ENCODE peak calls at places on chromosome 15, in ten cellular contexts. Q is MV-4-11; W is endothelial cell; H is NT2/D1; V is uterus; P is NCI-H1694; O is stimulated activated CD4-positive, alpha-beta T cell treated with anti-CD3 and anti-CD28 coated beads, Interleukin-2, amount 100 ng/mL, for 24 hours; N is NAMALWA; T is cortex of kidney; D is head of caudate nucleus. S is an unnamed sample.

GRCh38 chr15:73346735-73347312 is 21.9 kb downstream of the HCN4 start:
- DNase-seq in N (peak), T (no peak), W (peak), D (no peak), O (peak), Q (no peak), V (peak), H (no peak), P (no peak), S (peak)

GRCh38 chr15:66931768-66932633 is 133.4 kb upstream of the SMAD3 start:
- DNase-seq in D (no peak), H (peak), W (no peak), O (no peak), Q (no peak), P (no peak), V (no peak), N (no peak), T (no peak), S (peak)

GRCh38 chr15:96337354-96337990 is 7.0 kb downstream of the NR2F2 start:
- DNase-seq in T (no peak), W (no peak), P (no peak), D (no peak), O (no peak), H (no peak), V (no peak), Q (no peak), N (no peak), S (no peak)

GRCh38 chr15:89441295-89441762 is 55.1 kb downstream of the RHCG start:
- DNase-seq in O (no peak), T (no peak), H (no peak), W (no peak), P (no peak), V (no peak), D (no peak), N (peak), Q (peak), S (peak)

GRCh38 chr15:101439920-101440319 is 49.6 kb downstream of the PCSK6 start:
- DNase-seq in T (no peak), P (no peak), W (no peak), N (no peak), D (no peak), Q (no peak), V (no peak), H (no peak), O (no peak), S (no peak)

GRCh38 chr15:26929588-26929987 is 41.4 kb upstream of the GABRG3 start:
- DNase-seq in P (no peak), H (no peak), V (no peak), Q (no peak), T (no peak), N (no peak), O (no peak), W (no peak), D (no peak), S (no peak)

GRCh38 chr15:25246641-25247417 is 192.0 kb downstream of the UBE3A start:
- DNase-seq in W (peak), O (no peak), H (no peak), Q (no peak), D (peak), P (no peak), T (no peak), N (no peak), V (peak), S (no peak)

GRCh38 chr15:75455982-75456531 is 4.6 kb upstream of the SIN3A start:
- DNase-seq in T (no peak), W (peak), P (no peak), O (peak), D (no peak), N (peak), Q (peak), H (no peak), V (no peak), S (peak)

GRCh38 chr15:44738340-44738984 is 2.1 kb downstream of the TRIM69 start:
- DNase-seq in W (no peak), V (no peak), H (no peak), T (no peak), Q (peak), D (no peak), P (peak), O (no peak), N (peak), S (no peak)

GRCh38 chr15:64502537-64502936 is 42.2 kb downstream of the ZNF609 start:
- DNase-seq in V (no peak), W (no peak), P (no peak), H (no peak), O (no peak), T (no peak), N (no peak), Q (peak), D (no peak), S (no peak)

GRCh38 chr15:68190048-68190447 is 15.1 kb downstream of the CALML4 start:
- DNase-seq in N (no peak), H (no peak), W (no peak), D (no peak), T (no peak), O (no peak), P (no peak), Q (no peak), V (no peak), S (no peak)

GRCh38 chr15:57090460-57090859 is 172.0 kb downstream of the TCF12 start:
- DNase-seq in H (no peak), T (no peak), V (no peak), Q (no peak), D (no peak), W (no peak), O (no peak), P (no peak), N (no peak), S (no peak)

GRCh38 chr15:99120050-99120777 is 15.3 kb downstream of the SYNM start:
- DNase-seq in T (no peak), Q (no peak), D (no peak), W (no peak), P (no peak), N (no peak), O (no peak), V (no peak), H (no peak), S (no peak)

GRCh38 chr15:29470794-29471193 is 201.2 kb upstream of the NSMCE3 start:
- DNase-seq in H (no peak), P (no peak), D (no peak), N (no peak), O (no peak), T (no peak), Q (no peak), V (no peak), W (no peak), S (no peak)

GRCh38 chr15:98803228-98804056 is 155.1 kb downstream of the IGF1R start:
- DNase-seq in P (no peak), W (no peak), T (no peak), H (no peak), D (no peak), Q (no peak), O (no peak), N (no peak), V (no peak), S (peak)

GRCh38 chr15:56464893-56465520 is at the start of gene MNS1:
- DNase-seq in N (peak), V (peak), T (peak), P (no peak), W (peak), D (peak), O (peak), H (peak), Q (peak), S (peak)

GRCh38 chr15:70629735-70630273 is 133.6 kb downstream of the UACA start:
- DNase-seq in O (no peak), W (no peak), V (no peak), N (no peak), Q (no peak), D (no peak), H (no peak), P (no peak), T (no peak), S (no peak)

GRCh38 chr15:50911641-50912040 is 3.2 kb downstream of the AP4E1 start:
- DNase-seq in H (no peak), N (no peak), P (no peak), D (no peak), V (no peak), O (no peak), Q (peak), W (no peak), T (no peak), S (no peak)

GRCh38 chr15:98650871-98651481 is 2.6 kb downstream of the IGF1R start:
- DNase-seq in T (no peak), V (peak), P (no peak), D (no peak), N (no peak), W (no peak), H (no peak), O (peak), Q (no peak), S (no peak)

GRCh38 chr15:63025460-63025859 is 17.1 kb upstream of the TPM1 start:
- DNase-seq in P (no peak), Q (peak), O (no peak), H (no peak), N (peak), V (no peak), W (no peak), T (no peak), D (no peak), S (no peak)

GRCh38 chr15:38070778-38071177 is 136.3 kb downstream of the TMCO5A start:
- DNase-seq in P (no peak), Q (no peak), H (no peak), D (no peak), N (no peak), O (no peak), V (no peak), T (no peak), W (no peak), S (no peak)